ENCODE peak calls at places on chromosomes 12 and 14, in four cellular contexts. E is mesenchymal stem cell, W is neuronal stem cell, I is H1. B is an unnamed sample.

GRCh38 chr14:84152452-84152851 is 1377.5 kb upstream of the FLRT2 start:
- DNase-seq in W (no peak), I (no peak), E (no peak), B (peak; percentile 27)

GRCh38 chr12:82833461-82833860 is 146.8 kb downstream of the TMTC2 start:
- DNase-seq in I (no peak), E (no peak), W (no peak), B (no peak)

GRCh38 chr14:31927348-31927826 is 149.7 kb upstream of the ARHGAP5 start:
- DNase-seq in E (peak; percentile 96), W (no peak), I (no peak), B (peak; percentile 41)

GRCh38 chr12:5745251-5745888 is 199.7 kb downstream of the ANO2 start:
- DNase-seq in W (peak; percentile 82), E (peak; percentile 46), I (peak; percentile 70), B (peak; percentile 90)

GRCh38 chr12:130717752-130718151 is 1.7 kb upstream of the RIMBP2 start:
- DNase-seq in I (no peak), E (no peak), W (no peak), B (peak; percentile 12)

GRCh38 chr14:71319646-71320045 is 412.4 kb downstream of the PCNX1 start:
- DNase-seq in E (no peak), I (no peak), W (no peak), B (no peak)

GRCh38 chr12:64522807-64523206 is 70.9 kb downstream of the TBK1 start:
- DNase-seq in W (no peak), E (no peak), I (no peak), B (no peak)

GRCh38 chr14:61188196-61188595 is 92.9 kb downstream of the TMEM30B start:
- DNase-seq in I (no peak), W (no peak), E (no peak), B (peak; percentile 78)

GRCh38 chr12:28424965-28425364 is 234.7 kb downstream of the CCDC91 start:
- DNase-seq in E (peak; percentile 35), I (no peak), W (no peak), B (no peak)

GRCh38 chr14:51035611-51036192 is 59.2 kb downstream of the TRIM9 start:
- DNase-seq in I (no peak), E (peak; percentile 11), W (no peak), B (no peak)

GRCh38 chr12:46450279-46450748 is 77.7 kb upstream of the SLC38A2 start:
- DNase-seq in I (no peak), W (no peak), E (no peak), B (no peak)

GRCh38 chr14:33848706-33849454 is 102.0 kb downstream of the EGLN3 start:
- DNase-seq in I (peak; percentile 86), E (peak; percentile 75), W (peak; percentile 85), B (peak; percentile 94)

GRCh38 chr12:96416033-96416790 is 16.0 kb upstream of the CDK17 start:
- DNase-seq in W (no peak), I (no peak), E (peak; percentile 86), B (no peak)

GRCh38 chr12:47824629-47825028 is 4.9 kb upstream of the HDAC7 start:
- DNase-seq in W (no peak), I (no peak), E (no peak), B (no peak)
- H2BK12ac ChIP-seq in W (no peak overlapping the region), I (no peak overlapping the region), E (no peak overlapping the region), B (no peak overlapping the region)

DNA sequence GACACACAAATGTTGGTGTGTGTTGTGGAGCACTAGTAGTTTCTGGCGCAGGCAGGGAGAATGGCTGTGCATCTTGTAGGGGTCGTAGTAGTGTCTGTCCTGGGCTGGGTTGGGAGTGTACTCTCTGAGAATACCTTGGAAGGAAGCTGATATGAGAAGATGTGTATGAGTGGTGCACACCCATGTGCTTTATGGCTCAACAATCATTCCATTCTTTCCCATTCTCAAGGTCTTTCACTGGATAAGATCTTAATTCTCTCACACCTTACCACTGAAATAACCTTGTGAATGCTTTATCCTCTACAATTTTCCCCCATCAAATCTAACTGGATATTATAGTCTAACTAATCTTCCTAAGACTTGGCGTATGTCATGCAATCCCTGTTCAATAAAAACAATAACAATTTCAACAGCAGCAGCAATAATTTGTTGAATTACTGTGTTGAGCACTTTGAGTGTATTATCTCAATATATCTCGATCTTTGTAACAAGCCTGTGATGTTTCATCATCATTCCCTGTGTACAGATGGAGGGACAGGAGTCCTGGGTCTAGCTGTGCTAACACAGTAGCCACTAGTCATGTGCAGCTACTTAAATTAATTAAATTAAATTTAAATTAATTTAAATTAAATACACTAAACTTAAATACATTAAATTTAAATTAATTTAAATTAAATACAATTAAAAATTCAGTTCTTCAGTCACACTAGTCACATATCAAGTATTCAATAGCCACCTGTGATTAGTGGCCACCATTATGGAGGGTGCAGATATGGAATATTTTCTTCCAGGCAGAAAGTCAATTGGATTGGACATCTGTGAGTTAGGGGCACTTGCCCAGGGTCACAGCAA is 3.6 kb upstream of the SLC48A1 start:
- DNase-seq in E (no peak), I (no peak), W (no peak), B (no peak)
- H2BK12ac ChIP-seq in E (no peak overlapping the region), I (peak overlapping the region; percentile 52), W (no peak overlapping the region), B (no peak overlapping the region)

GRCh38 chr12:108806921-108807320 is 50.5 kb downstream of the SSH1 start:
- DNase-seq in I (no peak), E (no peak), W (no peak), B (no peak)

GRCh38 chr12:108807476-108807875 is 49.9 kb downstream of the SSH1 start:
- DNase-seq in I (no peak), W (no peak), E (no peak), B (no peak)

GRCh38 chr12:108805136-108805535 is 52.2 kb downstream of the SSH1 start:
- DNase-seq in E (no peak), W (no peak), I (no peak), B (no peak)

GRCh38 chr12:108807996-108808725 is 49.2 kb downstream of the SSH1 start:
- DNase-seq in W (no peak), E (no peak), I (no peak), B (no peak)

GRCh38 chr12:108806350-108806749 is 51.0 kb downstream of the SSH1 start:
- DNase-seq in E (peak; percentile 75), I (no peak), W (no peak), B (no peak)
- H2BK12ac ChIP-seq in E (peak overlapping the region; percentile 68), I (no peak overlapping the region), W (no peak overlapping the region), B (no peak overlapping the region)

GRCh38 chr14:58667900-58668299 is 30.1 kb downstream of the DACT1 start:
- DNase-seq in E (no peak), W (no peak), I (no peak), B (no peak)
- H2BK12ac ChIP-seq in E (no peak overlapping the region), W (no peak overlapping the region), I (no peak overlapping the region), B (no peak overlapping the region)

B was measured in H9.